ENCODE peak calls at places on chromosome 11, in five cellular contexts. One of them, this sample, is unnamed.
A peak's percentile ranks its signal among the peaks of the same experiment; 100 is the strongest.

GRCh38 chr11:119473901-119474681 is 51.1 kb upstream of the THY1 start:
- DNase-seq in CD4-positive, alpha-beta T cell: no peak
- DNase-seq in fibroblast of lung: no peak
- DNase-seq in heart right ventricle: no peak
- DNase-seq in AG10803: no peak
- DNase-seq in this sample: no peak

GRCh38 chr11:65078786-65079342 is 5.0 kb downstream of the CDCA5 start:
- DNase-seq in CD4-positive, alpha-beta T cell: no peak
- DNase-seq in fibroblast of lung: no peak
- DNase-seq in heart right ventricle: no peak
- DNase-seq in AG10803: no peak
- DNase-seq in this sample: peak; percentile 8

GRCh38 chr11:38824573-38824972 is 2226.5 kb upstream of the RAG2 start:
- DNase-seq in CD4-positive, alpha-beta T cell: no peak
- DNase-seq in fibroblast of lung: peak; percentile 12
- DNase-seq in heart right ventricle: no peak
- DNase-seq in AG10803: no peak
- DNase-seq in this sample: no peak

GRCh38 chr11:70203749-70204465 is 811 bp downstream of the FADD start:
- DNase-seq in CD4-positive, alpha-beta T cell: peak; percentile 93
- DNase-seq in fibroblast of lung: peak; percentile 77
- DNase-seq in heart right ventricle: peak; percentile 79
- DNase-seq in AG10803: peak; percentile 77
- DNase-seq in this sample: peak; percentile 72

GRCh38 chr11:2563216-2564007 is 118.6 kb downstream of the KCNQ1 start:
- DNase-seq in CD4-positive, alpha-beta T cell: no peak
- DNase-seq in fibroblast of lung: no peak
- DNase-seq in heart right ventricle: no peak
- DNase-seq in AG10803: no peak
- DNase-seq in this sample: no peak

GRCh38 chr11:45580399-45580798 is 85.0 kb downstream of the CHST1 start:
- DNase-seq in CD4-positive, alpha-beta T cell: no peak
- DNase-seq in fibroblast of lung: peak; percentile 29
- DNase-seq in heart right ventricle: peak; percentile 29
- DNase-seq in AG10803: peak; percentile 13
- DNase-seq in this sample: no peak

GRCh38 chr11:63917685-63918523 is 940 bp upstream of the RCOR2 start:
- DNase-seq in CD4-positive, alpha-beta T cell: peak; percentile 37
- DNase-seq in fibroblast of lung: peak; percentile 63
- DNase-seq in heart right ventricle: peak; percentile 81
- DNase-seq in AG10803: peak; percentile 51
- DNase-seq in this sample: peak; percentile 59

GRCh38 chr11:123885570-123885969 is at the start of gene TMEM225:
- DNase-seq in CD4-positive, alpha-beta T cell: no peak
- DNase-seq in fibroblast of lung: no peak
- DNase-seq in heart right ventricle: no peak
- DNase-seq in AG10803: no peak
- DNase-seq in this sample: no peak

GRCh38 chr11:17720796-17721171 is 1.4 kb downstream of the MYOD1 start:
- DNase-seq in CD4-positive, alpha-beta T cell: no peak
- DNase-seq in fibroblast of lung: no peak
- DNase-seq in heart right ventricle: no peak
- DNase-seq in AG10803: no peak
- DNase-seq in this sample: no peak

GRCh38 chr11:17721242-17721999 is 2.0 kb downstream of the MYOD1 start:
- DNase-seq in CD4-positive, alpha-beta T cell: no peak
- DNase-seq in fibroblast of lung: no peak
- DNase-seq in heart right ventricle: no peak
- DNase-seq in AG10803: no peak
- DNase-seq in this sample: no peak

GRCh38 chr11:17724020-17724908 is 4.9 kb downstream of the MYOD1 start:
- DNase-seq in CD4-positive, alpha-beta T cell: no peak
- DNase-seq in fibroblast of lung: no peak
- DNase-seq in heart right ventricle: no peak
- DNase-seq in AG10803: no peak
- DNase-seq in this sample: no peak

GRCh38 chr11:17719940-17720795 is 797 bp downstream of the MYOD1 start:
- DNase-seq in CD4-positive, alpha-beta T cell: no peak
- DNase-seq in fibroblast of lung: no peak
- DNase-seq in heart right ventricle: no peak
- DNase-seq in AG10803: no peak
- DNase-seq in this sample: no peak

GRCh38 chr11:17722000-17722643 is 2.8 kb downstream of the MYOD1 start:
- DNase-seq in CD4-positive, alpha-beta T cell: no peak
- DNase-seq in fibroblast of lung: peak; percentile 12
- DNase-seq in heart right ventricle: no peak
- DNase-seq in AG10803: no peak
- DNase-seq in this sample: no peak
- TF ChIP-seq CTCF in CD4-positive, alpha-beta T cell: no peak
- TF ChIP-seq CTCF in fibroblast of lung: peak; percentile 49
- TF ChIP-seq CTCF in heart right ventricle: peak; percentile 5
- TF ChIP-seq CTCF in AG10803: peak; percentile 57
- TF ChIP-seq CTCF in this sample: no peak

DNA sequence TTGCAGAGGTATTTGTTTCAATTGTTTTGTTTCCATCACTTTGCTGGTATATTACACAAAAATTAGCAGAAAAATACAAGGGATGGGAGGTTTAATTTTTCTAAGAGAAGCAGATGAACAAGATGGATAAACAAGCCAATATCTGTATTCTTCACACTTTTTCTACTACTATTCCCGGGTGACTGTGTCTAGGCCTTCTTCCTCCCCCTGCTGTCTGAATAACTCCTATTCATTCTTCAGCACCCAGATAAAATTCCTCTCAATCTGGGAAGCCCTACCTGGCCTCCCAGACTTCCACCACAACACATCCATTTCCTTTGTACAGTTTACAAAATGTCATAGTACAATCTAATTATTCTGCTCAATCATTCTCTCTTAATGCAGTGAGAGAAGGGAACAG is 666.6 kb upstream of the TENM4 start:
- DNase-seq in CD4-positive, alpha-beta T cell: no peak
- DNase-seq in fibroblast of lung: no peak
- DNase-seq in heart right ventricle: no peak
- DNase-seq in AG10803: no peak
- DNase-seq in this sample: no peak
- TF ChIP-seq CTCF in CD4-positive, alpha-beta T cell: no peak
- TF ChIP-seq CTCF in fibroblast of lung: no peak
- TF ChIP-seq CTCF in heart right ventricle: no peak
- TF ChIP-seq CTCF in AG10803: no peak
- TF ChIP-seq CTCF in this sample: no peak

GRCh38 chr11:16891964-16892363 is 122.2 kb downstream of the PLEKHA7 start:
- DNase-seq in CD4-positive, alpha-beta T cell: no peak
- DNase-seq in fibroblast of lung: peak; percentile 21
- DNase-seq in heart right ventricle: no peak
- DNase-seq in AG10803: peak; percentile 88
- DNase-seq in this sample: no peak
- TF ChIP-seq CTCF in CD4-positive, alpha-beta T cell: no peak
- TF ChIP-seq CTCF in fibroblast of lung: no peak
- TF ChIP-seq CTCF in heart right ventricle: no peak
- TF ChIP-seq CTCF in AG10803: no peak
- TF ChIP-seq CTCF in this sample: no peak

GRCh38 chr11:72814139-72814830 is at the start of gene ATG16L2:
- DNase-seq in CD4-positive, alpha-beta T cell: peak; percentile 78
- DNase-seq in fibroblast of lung: peak; percentile 82
- DNase-seq in heart right ventricle: peak; percentile 86
- DNase-seq in AG10803: peak; percentile 79
- DNase-seq in this sample: peak; percentile 96
- TF ChIP-seq CTCF in CD4-positive, alpha-beta T cell: peak; percentile 29
- TF ChIP-seq CTCF in fibroblast of lung: no peak
- TF ChIP-seq CTCF in heart right ventricle: peak; percentile 27
- TF ChIP-seq CTCF in AG10803: no peak
- TF ChIP-seq CTCF in this sample: peak; percentile 38

GRCh38 chr11:82810738-82811137 is 77.1 kb upstream of the FAM181B start:
- DNase-seq in CD4-positive, alpha-beta T cell: no peak
- DNase-seq in fibroblast of lung: no peak
- DNase-seq in heart right ventricle: no peak
- DNase-seq in AG10803: no peak
- DNase-seq in this sample: no peak

GRCh38 chr11:82811369-82811768 is 77.7 kb upstream of the FAM181B start:
- DNase-seq in CD4-positive, alpha-beta T cell: no peak
- DNase-seq in fibroblast of lung: no peak
- DNase-seq in heart right ventricle: no peak
- DNase-seq in AG10803: no peak
- DNase-seq in this sample: no peak

GRCh38 chr11:82807646-82808045 is 74.0 kb upstream of the FAM181B start:
- DNase-seq in CD4-positive, alpha-beta T cell: no peak
- DNase-seq in fibroblast of lung: no peak
- DNase-seq in heart right ventricle: no peak
- DNase-seq in AG10803: no peak
- DNase-seq in this sample: no peak

GRCh38 chr11:82814379-82814778 is 80.7 kb upstream of the FAM181B start:
- DNase-seq in CD4-positive, alpha-beta T cell: no peak
- DNase-seq in fibroblast of lung: no peak
- DNase-seq in heart right ventricle: no peak
- DNase-seq in AG10803: no peak
- DNase-seq in this sample: no peak

DNA sequence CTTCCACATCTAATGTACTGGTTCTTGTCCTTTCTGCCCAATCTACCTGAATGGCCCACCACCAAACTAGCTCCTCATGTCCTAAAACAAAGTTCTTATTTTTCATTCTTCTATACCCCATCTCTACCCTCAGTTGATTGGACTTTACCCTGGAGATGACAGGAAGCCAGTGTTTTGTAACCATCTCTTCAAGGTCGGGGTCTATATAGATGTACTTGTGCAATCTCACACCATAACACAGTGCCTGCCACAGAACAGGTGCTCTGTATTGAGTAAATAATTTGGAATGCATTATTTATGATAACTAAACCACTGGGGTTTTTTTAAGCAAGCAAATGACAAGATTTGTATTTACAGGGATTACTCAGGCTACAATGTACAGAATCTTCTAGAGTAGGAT is 76.7 kb upstream of the FAM181B start:
- DNase-seq in CD4-positive, alpha-beta T cell: no peak
- DNase-seq in fibroblast of lung: no peak
- DNase-seq in heart right ventricle: no peak
- DNase-seq in AG10803: no peak
- DNase-seq in this sample: no peak
- TF ChIP-seq CTCF in CD4-positive, alpha-beta T cell: no peak
- TF ChIP-seq CTCF in fibroblast of lung: no peak
- TF ChIP-seq CTCF in heart right ventricle: no peak
- TF ChIP-seq CTCF in AG10803: no peak
- TF ChIP-seq CTCF in this sample: no peak

DNA sequence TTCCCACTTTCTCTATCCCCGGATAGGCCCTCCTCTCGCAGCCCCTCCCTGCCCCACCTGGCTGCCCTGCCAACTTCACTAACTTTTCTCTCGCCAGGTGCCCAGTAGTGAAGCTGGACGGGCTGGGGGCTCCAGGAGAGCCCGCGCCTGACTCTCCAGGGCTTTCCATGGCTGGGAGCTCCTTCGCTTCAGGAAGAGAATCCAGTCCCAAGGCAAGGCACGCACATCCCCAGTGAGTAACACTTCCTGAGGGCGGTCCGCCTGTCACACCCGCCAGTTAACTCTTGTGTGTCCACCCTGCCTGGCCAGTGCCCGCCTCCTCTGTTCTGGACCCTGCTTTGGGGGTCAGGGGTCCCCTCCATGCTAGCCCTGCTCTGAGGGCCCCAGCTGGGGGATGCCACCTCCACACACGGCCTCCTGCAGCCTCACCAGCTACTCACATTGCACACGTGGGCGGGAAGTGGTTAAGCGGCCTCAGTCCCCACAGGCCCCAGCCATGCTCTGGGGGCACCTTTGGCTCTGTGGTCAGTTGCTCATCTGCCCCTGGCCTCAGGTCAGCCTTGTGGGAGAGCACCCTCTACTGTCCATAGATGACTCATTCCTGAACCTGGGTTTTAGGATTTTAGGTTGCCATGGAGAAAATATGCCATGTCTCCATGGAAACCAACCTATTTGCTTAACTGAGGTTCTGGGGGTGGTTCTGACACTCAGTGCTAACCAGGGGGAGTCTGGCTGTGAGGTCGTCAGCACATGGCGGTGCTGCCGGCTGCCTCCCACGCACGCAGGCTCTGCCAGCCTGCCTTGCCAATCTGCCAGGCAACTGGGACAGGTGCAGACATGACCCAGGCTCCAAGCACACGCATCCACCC is at the start of gene RIN1:
- DNase-seq in CD4-positive, alpha-beta T cell: peak; percentile 31
- DNase-seq in fibroblast of lung: peak; percentile 98
- DNase-seq in heart right ventricle: peak; percentile 66
- DNase-seq in AG10803: peak; percentile 94
- DNase-seq in this sample: peak; percentile 86
- TF ChIP-seq CTCF in CD4-positive, alpha-beta T cell: no peak
- TF ChIP-seq CTCF in fibroblast of lung: peak; percentile 20
- TF ChIP-seq CTCF in heart right ventricle: no peak
- TF ChIP-seq CTCF in AG10803: peak; percentile 56
- TF ChIP-seq CTCF in this sample: peak; percentile 19